ENCODE peak calls at places on chromosomes 5 and 9, in four cellular contexts. T, O, P and D are unnamed samples.

GRCh38 chr9:17970285-17970684 is 391.4 kb downstream of the SH3GL2 start:
- DNase-seq in P (no peak), O (no peak), T (no peak), D (no peak)

GRCh38 chr9:112032733-112033132 is 136.1 kb downstream of the UGCG start:
- DNase-seq in P (no peak), T (no peak), O (no peak), D (no peak)

GRCh38 chr5:63201738-63202137 is 623.1 kb downstream of the LRRC70 start:
- DNase-seq in P (no peak), O (no peak), T (no peak), D (no peak)

GRCh38 chr5:143770430-143770829 is 41.5 kb upstream of the HMHB1 start:
- DNase-seq in O (no peak), T (no peak), P (no peak), D (no peak)

GRCh38 chr5:55914141-55914413 is 62.9 kb downstream of the IL31RA start:
- DNase-seq in O (no peak), T (no peak), P (no peak), D (no peak)

GRCh38 chr9:136858844-136859757 is 7.0 kb downstream of the MAMDC4 start:
- DNase-seq in O (no peak), P (no peak), T (no peak), D (no peak)

GRCh38 chr5:150178262-150178661 is 11.6 kb upstream of the SLC6A7 start:
- DNase-seq in T (no peak), P (no peak), O (no peak), D (no peak)

GRCh38 chr9:37453827-37454226 is 11.4 kb downstream of the ZBTB5 start:
- DNase-seq in T (no peak), O (no peak), P (no peak), D (no peak)

GRCh38 chr5:168822745-168823281 is 243.6 kb upstream of the PANK3 start:
- DNase-seq in P (peak; percentile 4), T (no peak), O (no peak), D (no peak)

GRCh38 chr9:83433841-83434240 is 104.4 kb downstream of the FRMD3 start:
- DNase-seq in P (no peak), T (no peak), O (no peak), D (no peak)

GRCh38 chr9:83432877-83433276 is 105.3 kb downstream of the FRMD3 start:
- DNase-seq in T (no peak), P (no peak), O (no peak), D (no peak)

GRCh38 chr9:83430681-83431080 is 107.5 kb downstream of the FRMD3 start:
- DNase-seq in P (no peak), O (no peak), T (no peak), D (no peak)

GRCh38 chr9:83432104-83432627 is 106.0 kb downstream of the FRMD3 start:
- DNase-seq in P (no peak), T (peak; percentile 59), O (no peak), D (no peak)

DNA sequence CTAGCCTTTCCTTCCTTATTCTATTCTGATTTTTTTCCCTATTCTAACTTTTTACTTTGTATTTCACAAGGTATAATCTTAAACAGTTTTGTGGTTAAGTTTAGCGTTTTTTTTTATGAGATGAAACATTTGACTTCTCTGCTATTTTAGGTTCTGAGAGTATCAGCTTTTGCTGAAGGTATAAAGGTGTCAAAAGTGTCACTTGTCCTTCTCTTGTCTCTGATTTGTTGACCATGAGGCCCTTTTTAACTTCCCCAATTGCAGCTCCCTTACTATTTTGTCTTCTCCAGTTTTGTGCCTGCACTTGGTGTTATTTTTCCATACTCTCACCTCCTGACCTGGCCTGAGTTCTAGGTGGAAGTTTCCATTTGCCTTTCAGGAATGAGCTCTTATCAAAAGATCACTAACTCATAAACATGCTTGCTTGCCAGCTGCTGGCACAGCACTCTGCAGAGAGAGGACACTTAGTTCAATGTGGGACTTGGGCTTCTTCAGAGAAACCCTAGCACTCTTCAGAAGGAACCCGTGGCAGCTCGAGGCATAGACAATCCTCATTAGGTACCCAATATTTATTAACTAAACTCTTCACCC is 106.6 kb downstream of the FRMD3 start:
- DNase-seq in P (no peak), O (no peak), T (peak; percentile 64), D (no peak)
- TF ChIP-seq FOXK2 in P (no peak), O (no peak), T (no peak), D (no peak)

DNA sequence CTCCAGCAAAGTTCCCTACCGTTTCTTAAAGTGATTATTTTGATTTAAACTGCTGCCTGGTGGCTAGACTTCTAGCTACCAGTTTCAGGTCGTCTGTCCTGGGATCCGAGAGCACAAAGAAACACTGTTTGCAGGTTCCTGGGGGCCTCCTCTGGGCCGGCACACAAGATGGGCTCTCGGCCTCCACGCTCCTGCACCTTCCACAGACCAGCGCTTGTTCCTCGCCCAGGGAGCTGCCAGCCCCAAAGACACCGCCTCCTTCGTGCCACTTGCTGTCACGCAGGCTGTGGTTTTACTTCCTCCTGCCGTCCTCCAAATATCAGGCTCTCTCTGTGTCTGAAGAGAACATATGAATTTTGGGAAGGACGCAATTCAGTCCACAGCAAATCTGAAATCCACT is 105.9 kb downstream of the ROR2 start:
- DNase-seq in P (no peak), O (no peak), T (no peak), D (no peak)
- TF ChIP-seq FOXK2 in P (no peak), O (no peak), T (no peak), D (no peak)

GRCh38 chr5:89253931-89254330 is 370.9 kb upstream of the MEF2C start:
- DNase-seq in T (no peak), P (no peak), O (no peak), D (no peak)

GRCh38 chr5:89260254-89260653 is 377.3 kb upstream of the MEF2C start:
- DNase-seq in T (no peak), O (no peak), P (no peak), D (no peak)

DNA sequence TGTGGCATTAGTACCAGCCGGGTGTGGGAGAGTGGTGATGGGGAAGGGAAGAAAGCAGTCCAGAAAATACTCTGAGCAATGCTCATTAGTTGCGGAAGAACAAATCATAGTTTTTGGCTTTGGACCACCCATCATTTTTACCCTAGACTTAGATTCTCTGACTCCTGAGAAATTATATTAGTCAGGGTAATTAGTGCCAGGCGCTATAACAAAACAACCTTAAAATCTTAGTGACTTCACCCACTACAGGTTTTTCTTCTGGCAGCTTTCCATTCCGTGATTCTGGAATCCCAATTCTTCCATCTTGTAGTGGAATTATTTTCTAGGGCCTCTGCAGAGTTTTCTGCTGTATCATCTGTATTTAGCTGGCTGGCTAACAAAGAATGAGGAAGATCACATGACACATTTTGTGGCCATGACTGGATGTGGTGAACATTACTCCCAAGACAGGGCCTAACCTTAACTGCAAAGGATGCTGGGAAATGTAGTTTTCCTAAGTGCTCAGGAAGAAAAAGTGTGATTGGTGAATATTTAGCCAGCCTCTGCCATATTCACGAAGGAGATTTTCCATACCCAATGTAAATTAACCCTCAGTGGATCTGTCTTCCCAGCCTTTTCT is 373.0 kb upstream of the MEF2C start:
- DNase-seq in O (peak; percentile 74), P (no peak), T (no peak), D (peak; percentile 20)
- TF ChIP-seq FOXK2 in O (no peak), P (no peak), T (no peak), D (no peak)

GRCh38 chr9:84296146-84296843 is 44.3 kb downstream of the SLC28A3 start:
- DNase-seq in T (no peak), O (no peak), P (peak; percentile 66), D (no peak)
- TF ChIP-seq FOXK2 in T (no peak), O (no peak), P (no peak), D (no peak)

GRCh38 chr9:109254317-109254716 is 66.5 kb downstream of the EPB41L4B start:
- DNase-seq in T (no peak), O (no peak), P (no peak), D (no peak)

GRCh38 chr9:109258619-109259321 is 62.1 kb downstream of the EPB41L4B start:
- DNase-seq in O (no peak), T (no peak), P (no peak), D (no peak)

GRCh38 chr9:109253637-109254284 is 67.1 kb downstream of the EPB41L4B start:
- DNase-seq in O (no peak), P (no peak), T (no peak), D (no peak)

GRCh38 chr9:109255394-109255793 is 65.5 kb downstream of the EPB41L4B start:
- DNase-seq in P (no peak), O (no peak), T (no peak), D (no peak)

DNA sequence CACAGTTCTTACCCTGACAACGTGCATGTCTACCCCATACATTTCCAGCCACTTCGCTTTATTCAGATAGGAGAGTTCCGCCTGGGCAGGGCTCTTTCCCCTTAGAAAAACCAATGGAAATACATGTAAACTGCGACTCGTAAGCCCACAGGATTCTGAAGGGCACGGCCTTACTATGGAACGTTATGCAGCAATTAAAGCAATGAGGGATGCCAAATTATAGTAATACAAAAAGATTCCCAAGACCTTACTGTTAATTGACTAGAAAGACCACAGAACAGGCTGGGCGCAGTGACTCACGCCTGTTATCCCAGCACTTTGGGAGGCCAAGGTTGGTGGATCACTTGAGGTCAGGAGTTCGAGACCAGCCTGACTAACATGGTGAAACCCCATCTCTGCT is 64.5 kb downstream of the EPB41L4B start:
- DNase-seq in P (no peak), O (no peak), T (no peak), D (no peak)
- TF ChIP-seq FOXK2 in P (no peak), O (no peak), T (no peak), D (no peak)

GRCh38 chr5:174794941-174795672 is 70.7 kb downstream of the MSX2 start:
- DNase-seq in T (no peak), P (no peak), O (no peak), D (no peak)

GRCh38 chr5:174790906-174791305 is 66.5 kb downstream of the MSX2 start:
- DNase-seq in O (no peak), T (no peak), P (no peak), D (no peak)

GRCh38 chr5:174793076-174793475 is 68.7 kb downstream of the MSX2 start:
- DNase-seq in T (no peak), O (no peak), P (no peak), D (no peak)

GRCh38 chr5:174796711-174797192 is 72.4 kb downstream of the MSX2 start:
- DNase-seq in T (no peak), O (no peak), P (no peak), D (no peak)

DNA sequence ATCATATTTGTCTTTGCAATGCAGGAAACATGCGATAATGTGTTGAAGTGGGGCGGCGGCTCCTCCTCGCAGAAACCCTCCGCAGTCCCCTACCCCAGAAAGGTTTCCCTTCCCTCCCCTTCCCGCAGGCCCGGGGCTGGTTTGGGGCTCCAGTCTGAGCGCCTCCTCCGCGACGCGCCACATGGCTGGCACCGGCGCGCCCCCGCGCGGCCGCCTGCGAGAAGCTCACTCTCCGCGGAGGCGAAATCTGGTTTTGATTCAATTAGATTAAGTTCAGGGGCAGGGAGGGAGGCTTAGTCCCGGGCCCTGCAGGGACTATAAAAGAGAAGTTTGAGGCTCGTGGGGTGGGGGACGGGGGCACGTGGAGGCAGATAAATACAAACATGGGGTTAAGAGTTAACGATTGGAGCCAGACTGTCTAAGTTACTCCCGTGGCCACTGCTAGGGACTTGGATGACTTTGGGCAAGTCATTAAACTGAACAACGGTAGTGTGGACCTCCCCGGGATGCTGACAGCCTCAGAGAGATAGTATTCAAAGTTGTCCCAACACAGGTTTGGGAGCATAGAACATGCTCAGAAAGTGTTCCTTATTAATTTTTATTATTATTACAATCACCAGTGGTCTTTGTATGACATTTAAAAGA is 69.4 kb downstream of the MSX2 start:
- DNase-seq in T (peak; percentile 18), O (peak; percentile 65), P (no peak), D (peak; percentile 88)
- TF ChIP-seq FOXK2 in T (no peak), O (no peak), P (no peak), D (no peak)